ENCODE peak calls at places on chromosomes 4 and X, in eight cellular contexts. H is neural crest cell, X is NCI-H2029 treated with DMSO at 0.1 percent for 48 hours, S is T-helper 2 cell, A is NCI-H1092, K is AG09319, B is GM13976, P is left ventricle myocardium inferior. J is an unnamed sample.

GRCh38 chr4:10006236-10006603 is 15.1 kb downstream of the SLC2A9 start:
- DNase-seq in H (no peak), X (peak), S (no peak), A (no peak), K (no peak), B (no peak), P (no peak), J (peak)

GRCh38 chr4:54093609-54094240 is 6.2 kb upstream of the GSX2 start:
- DNase-seq in H (no peak), X (no peak), S (no peak), A (no peak), K (no peak), B (peak), P (no peak), J (no peak)

GRCh38 chr4:67746797-67747495 is 7.2 kb downstream of the GNRHR start:
- DNase-seq in H (no peak), X (peak), S (no peak), A (no peak), K (no peak), B (peak), P (no peak), J (no peak)

GRCh38 chr4:76589872-76590846 is 155.1 kb downstream of the SHROOM3 start:
- DNase-seq in H (peak), X (no peak), S (no peak), A (no peak), K (peak), B (no peak), P (peak), J (peak)

GRCh38 chr4:158929939-158930344 is 161.1 kb downstream of the FNIP2 start:
- DNase-seq in H (no peak), X (no peak), S (no peak), A (no peak), K (no peak), B (no peak), P (no peak), J (no peak)

GRCh38 chr4:146545102-146545501 is 23.4 kb upstream of the SLC10A7 start:
- DNase-seq in H (no peak), X (no peak), S (no peak), A (no peak), K (no peak), B (peak), P (no peak), J (no peak)

GRCh38 chr4:182862921-182863320 is 54.3 kb downstream of the DCTD start:
- DNase-seq in H (no peak), X (peak), S (no peak), A (peak), K (no peak), B (no peak), P (no peak), J (no peak)

GRCh38 chr4:75708218-75708691 is 16.1 kb upstream of the USO1 start:
- DNase-seq in H (no peak), X (no peak), S (no peak), A (no peak), K (no peak), B (peak), P (no peak), J (no peak)

GRCh38 chr4:172220679-172221078 is 407.5 kb downstream of the GALNTL6 start:
- DNase-seq in H (no peak), X (no peak), S (no peak), A (no peak), K (no peak), B (no peak), P (no peak), J (no peak)

GRCh38 chr4:133147365-133147821 is 1.7 kb upstream of the PCDH10 start:
- DNase-seq in H (peak), X (no peak), S (no peak), A (no peak), K (no peak), B (peak), P (no peak), J (no peak)

GRCh38 chr4:98754736-98755135 is 96.3 kb upstream of the TSPAN5 start:
- DNase-seq in H (no peak), X (no peak), S (no peak), A (no peak), K (no peak), B (no peak), P (no peak), J (no peak)

GRCh38 chrX:65035451-65035779 is 59.2 kb upstream of the ZC4H2 start:
- DNase-seq in H (no peak), X (no peak), S (no peak), A (no peak), K (no peak), B (no peak), P (peak), J (peak)

GRCh38 chrX:24014388-24015018 is 12.5 kb downstream of the KLHL15 start:
- DNase-seq in H (no peak), X (no peak), S (peak), A (no peak), K (no peak), B (no peak), P (no peak), J (no peak)

GRCh38 chr4:26404597-26405323 is 83.9 kb downstream of the RBPJ start:
- DNase-seq in H (no peak), X (no peak), S (no peak), A (no peak), K (no peak), B (no peak), P (no peak), J (no peak)

GRCh38 chr4:168153596-168154440 is 61.5 kb downstream of the ANXA10 start:
- DNase-seq in H (peak), X (peak), S (peak), A (peak), K (peak), B (peak), P (peak), J (peak)

GRCh38 chr4:8433181-8433580 is 7.3 kb downstream of the ACOX3 start:
- DNase-seq in H (no peak), X (no peak), S (no peak), A (no peak), K (no peak), B (no peak), P (no peak), J (no peak)

GRCh38 chr4:139851639-139852038 is 186.0 kb downstream of the MGST2 start:
- DNase-seq in H (no peak), X (peak), S (no peak), A (peak), K (no peak), B (no peak), P (no peak), J (no peak)

GRCh38 chrX:1355131-1355799 is 18.7 kb downstream of the IL3RA start:
- DNase-seq in H (no peak), X (no peak), S (no peak), A (no peak), K (no peak), B (peak), P (no peak), J (no peak)

GRCh38 chr4:168585168-168586091 is 88.6 kb downstream of the PALLD start:
- DNase-seq in H (peak), X (no peak), S (no peak), A (peak), K (peak), B (peak), P (peak), J (peak)

GRCh38 chr4:30743897-30744296 is 23.7 kb downstream of the PCDH7 start:
- DNase-seq in H (no peak), X (no peak), S (no peak), A (no peak), K (no peak), B (no peak), P (no peak), J (no peak)

GRCh38 chrX:151488677-151489076 is 74.8 kb upstream of the PASD1 start:
- DNase-seq in H (no peak), X (no peak), S (no peak), A (no peak), K (no peak), B (peak), P (no peak), J (no peak)

J was measured in tibial artery.